ENCODE peak calls at places on chromosomes 4 and X, in eight cellular contexts. U, G, K, H, D, S, V and R are unnamed samples.

GRCh38 chr4:168877779-168878491 is 132.1 kb downstream of the CBR4 start:
- DNase-seq in D (peak), H (no peak), U (peak), V (no peak), K (no peak), S (peak), G (no peak), R (peak)

GRCh38 chrX:97096385-97096784 is 212.7 kb downstream of the RPA4 start:
- DNase-seq in D (no peak), G (no peak), K (no peak), V (no peak), S (no peak), H (no peak), U (no peak), R (no peak)

GRCh38 chr4:2807571-2807970 is 14.7 kb downstream of the SH3BP2 start:
- DNase-seq in S (no peak), U (no peak), G (no peak), D (no peak), V (no peak), K (no peak), H (no peak), R (no peak)

GRCh38 chrX:96756491-96756890 is 71.8 kb downstream of the DIAPH2 start:
- DNase-seq in K (no peak), U (no peak), S (no peak), D (no peak), V (no peak), G (no peak), H (peak), R (no peak)

GRCh38 chr4:147944264-147944663 is 212.4 kb downstream of the ARHGAP10 start:
- DNase-seq in H (no peak), G (no peak), K (no peak), D (no peak), U (no peak), S (peak), V (no peak), R (no peak)

GRCh38 chr4:24056258-24056657 is 166.4 kb upstream of the PPARGC1A start:
- DNase-seq in U (no peak), V (no peak), S (no peak), D (no peak), K (no peak), H (no peak), G (no peak), R (no peak)

GRCh38 chrX:31124536-31124935 is 52.7 kb upstream of the FTHL17 start:
- DNase-seq in G (no peak), H (no peak), V (no peak), D (no peak), K (no peak), S (no peak), U (no peak), R (no peak)

GRCh38 chrX:53190363-53190960 is 34.5 kb downstream of the KDM5C start:
- DNase-seq in V (no peak), D (no peak), K (no peak), S (no peak), H (peak), G (no peak), U (peak), R (peak)

GRCh38 chr4:89113415-89113814 is 2.1 kb downstream of the TIGD2 start:
- DNase-seq in G (no peak), S (no peak), H (no peak), U (no peak), D (no peak), K (no peak), V (no peak), R (no peak)

GRCh38 chr4:79862842-79863241 is 210.2 kb downstream of the ANTXR2 start:
- DNase-seq in K (no peak), G (no peak), U (no peak), D (no peak), V (no peak), H (no peak), S (no peak), R (no peak)

GRCh38 chrX:102651242-102651967 is at the start of gene GPRASP1:
- DNase-seq in G (no peak), U (peak), S (no peak), H (peak), V (no peak), K (no peak), D (peak), R (peak)

GRCh38 chr4:87192155-87192919 is 28.1 kb downstream of the KLHL8 start:
- DNase-seq in V (no peak), S (no peak), D (no peak), K (no peak), H (peak), G (no peak), U (no peak), R (no peak)

GRCh38 chr4:138243369-138243768 is 1.2 kb upstream of the SLC7A11 start:
- DNase-seq in D (no peak), V (no peak), G (no peak), H (no peak), U (no peak), S (no peak), K (no peak), R (no peak)

GRCh38 chrX:107629533-107629909 is 1.2 kb downstream of the PRPS1 start:
- DNase-seq in U (no peak), G (no peak), S (no peak), V (no peak), D (no peak), H (peak), K (peak), R (no peak)

GRCh38 chr4:3783691-3784306 is 17.6 kb downstream of the ADRA2C start:
- DNase-seq in S (no peak), D (no peak), U (peak), K (peak), V (no peak), G (no peak), H (no peak), R (peak)

GRCh38 chr4:94277539-94277938 is 65.1 kb downstream of the HPGDS start:
- DNase-seq in U (no peak), H (no peak), G (no peak), V (no peak), S (no peak), K (no peak), D (no peak), R (no peak)

GRCh38 chrX:17413228-17413627 is 38.2 kb downstream of the NHS start:
- DNase-seq in V (peak), G (no peak), D (no peak), H (peak), U (no peak), S (no peak), K (no peak), R (no peak)

GRCh38 chrX:152588206-152588605 is 49.5 kb upstream of the GABRQ start:
- DNase-seq in G (no peak), U (no peak), D (no peak), S (no peak), V (no peak), K (no peak), H (no peak), R (no peak)

GRCh38 chr4:37132351-37132989 is 112.1 kb upstream of the NWD2 start:
- DNase-seq in V (no peak), G (no peak), U (no peak), D (no peak), K (no peak), S (no peak), H (no peak), R (no peak)

GRCh38 chr4:165364452-165365080 is 14.2 kb upstream of the CPE start:
- DNase-seq in D (no peak), S (no peak), K (no peak), V (no peak), H (peak), U (no peak), G (no peak), R (no peak)

GRCh38 chr4:11488657-11489448 is 60.2 kb upstream of the HS3ST1 start:
- DNase-seq in D (no peak), H (no peak), S (no peak), G (no peak), K (no peak), U (no peak), V (no peak), R (no peak)

GRCh38 chrX:146278381-146278780 is 460.8 kb downstream of the SLITRK2 start:
- DNase-seq in D (no peak), V (no peak), G (no peak), S (no peak), H (no peak), K (no peak), U (peak), R (peak)

GRCh38 chr4:122577808-122578781 is 42.8 kb downstream of the IL21 start:
- DNase-seq in H (peak), K (peak), D (no peak), V (no peak), S (no peak), U (no peak), G (peak), R (peak)

GRCh38 chr4:184850431-184851199 is 24.8 kb upstream of the ACSL1 start:
- DNase-seq in K (no peak), V (no peak), H (no peak), S (peak), G (no peak), D (peak), U (no peak), R (no peak)

GRCh38 chr4:1564535-1565375 is 119.4 kb downstream of the FAM53A start:
- DNase-seq in V (no peak), K (no peak), S (no peak), G (no peak), U (no peak), H (no peak), D (no peak), R (no peak)

DNA sequence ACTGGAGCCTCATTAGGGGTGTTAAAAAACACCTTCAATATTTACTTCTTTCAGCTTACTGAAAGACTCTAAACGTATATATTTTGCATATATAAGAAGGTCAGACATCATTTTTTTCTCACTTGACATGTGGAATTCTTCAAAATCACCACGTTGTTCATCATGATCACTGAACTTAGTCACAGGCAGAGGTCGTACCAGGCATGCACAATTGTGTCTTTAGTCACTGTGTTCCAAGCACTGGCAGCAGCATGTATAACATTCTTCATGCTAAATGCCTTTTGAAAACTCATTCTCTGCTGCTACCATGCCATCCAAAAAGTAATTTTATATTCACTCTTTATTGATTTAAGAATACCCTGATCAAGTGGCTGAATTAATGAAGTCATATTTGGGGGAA is 229.3 kb upstream of the ARSJ start:
- DNase-seq in H (peak), U (no peak), V (peak), D (no peak), K (no peak), S (no peak), G (no peak), R (no peak)
- TF ChIP-seq CTCF in H (no peak), U (no peak), V (peak), D (no peak), K (no peak), S (no peak), G (no peak), R (no peak)

DNA sequence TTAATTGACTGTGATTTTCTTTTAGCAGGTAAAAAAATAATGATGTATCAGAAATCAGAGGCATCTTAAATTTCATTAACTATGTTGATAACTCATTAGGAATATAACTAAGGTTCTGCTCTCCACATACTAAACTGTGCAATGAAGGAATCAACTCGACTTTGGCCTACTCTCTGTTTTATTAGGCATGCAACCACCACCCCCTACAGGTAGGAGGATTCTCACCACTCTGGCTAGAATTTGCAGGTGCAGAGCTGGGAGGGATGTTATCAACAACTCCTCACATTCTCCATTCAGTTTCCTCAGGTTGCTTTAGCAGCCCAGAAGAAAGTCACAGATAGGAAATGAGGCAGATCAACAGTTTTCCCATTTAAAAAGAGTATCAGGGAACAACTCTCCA is 160.1 kb downstream of the COX18 start:
- DNase-seq in D (no peak), G (peak), H (no peak), S (no peak), K (no peak), V (no peak), U (peak), R (peak)
- TF ChIP-seq CTCF in D (peak), G (peak), H (no peak), S (peak), K (no peak), V (peak), U (peak), R (no peak)

GRCh38 chrX:50458483-50458882 is 12.1 kb downstream of the DGKK start:
- DNase-seq in V (no peak), S (no peak), K (no peak), U (no peak), D (no peak), G (no peak), H (no peak), R (no peak)

GRCh38 chrX:50456712-50457484 is 13.7 kb downstream of the DGKK start:
- DNase-seq in V (no peak), K (no peak), H (no peak), G (no peak), U (no peak), S (no peak), D (no peak), R (no peak)

GRCh38 chrX:50459615-50460014 is 11.0 kb downstream of the DGKK start:
- DNase-seq in K (no peak), V (no peak), H (no peak), S (no peak), D (no peak), U (no peak), G (no peak), R (no peak)
- TF ChIP-seq CTCF in K (no peak), V (no peak), H (no peak), S (no peak), D (no peak), U (no peak), G (no peak), R (no peak)

GRCh38 chrX:128804828-128805227 is 718.5 kb downstream of the SMARCA1 start:
- DNase-seq in D (no peak), U (no peak), V (no peak), G (no peak), H (no peak), K (no peak), S (no peak), R (no peak)

GRCh38 chrX:128805236-128805635 is 718.1 kb downstream of the SMARCA1 start:
- DNase-seq in H (no peak), U (no peak), S (no peak), G (no peak), K (no peak), D (no peak), V (no peak), R (no peak)

GRCh38 chrX:128800138-128800537 is 723.2 kb downstream of the SMARCA1 start:
- DNase-seq in K (no peak), H (no peak), U (no peak), S (no peak), D (no peak), V (no peak), G (no peak), R (no peak)
- TF ChIP-seq CTCF in K (peak), H (no peak), U (peak), S (peak), D (no peak), V (no peak), G (no peak), R (no peak)

GRCh38 chr4:166594326-166594946 is 639.9 kb downstream of the SPOCK3 start:
- DNase-seq in H (peak), S (no peak), D (no peak), K (peak), U (peak), V (no peak), G (peak), R (peak)
- TF ChIP-seq CTCF in H (peak), S (peak), D (peak), K (peak), U (peak), V (peak), G (no peak), R (peak)

GRCh38 chr4:73431813-73432168 is 4.2 kb upstream of the AFP start:
- DNase-seq in U (no peak), G (no peak), D (no peak), V (no peak), K (no peak), S (no peak), H (no peak), R (no peak)

GRCh38 chr4:73433140-73433539 is 2.9 kb upstream of the AFP start:
- DNase-seq in V (no peak), S (no peak), U (no peak), G (no peak), K (no peak), D (no peak), H (no peak), R (no peak)

GRCh38 chr4:73432169-73433000 is 3.6 kb upstream of the AFP start:
- DNase-seq in U (no peak), S (no peak), H (no peak), D (no peak), G (no peak), K (no peak), V (no peak), R (no peak)

GRCh38 chr4:73435984-73436383 is at the start of gene AFP:
- DNase-seq in D (no peak), S (no peak), K (no peak), H (no peak), U (no peak), G (no peak), V (no peak), R (no peak)

GRCh38 chr4:73434311-73434710 is 1.7 kb upstream of the AFP start:
- DNase-seq in K (peak), D (no peak), V (no peak), G (no peak), H (peak), S (no peak), U (no peak), R (no peak)
- TF ChIP-seq CTCF in K (peak), D (peak), V (peak), G (no peak), H (peak), S (peak), U (peak), R (peak)